ENCODE peak calls at places on chromosomes 11 and 22, in five cellular contexts. F, W, N, U and A are unnamed samples.

GRCh38 chr11:7869467-7869866 is 61.6 kb downstream of the OR10A6 start:
- DNase-seq in F (no peak), W (no peak), N (no peak), U (no peak), A (no peak)

GRCh38 chr11:79396674-79397073 is 44.2 kb downstream of the TENM4 start:
- DNase-seq in F (no peak), W (no peak), N (no peak), U (no peak), A (no peak)

GRCh38 chr22:39306456-39307361 is 12.7 kb downstream of the RPL3 start:
- DNase-seq in F (no peak), W (no peak), N (no peak), U (no peak), A (no peak)

GRCh38 chr11:106765849-106766248 is 252.4 kb downstream of the GUCY1A2 start:
- DNase-seq in F (no peak), W (no peak), N (no peak), U (no peak), A (no peak)

GRCh38 chr22:49983148-49984042 is 22.8 kb downstream of the PIM3 start:
- DNase-seq in F (no peak), W (no peak), N (no peak), U (no peak), A (no peak)

GRCh38 chr11:10108901-10109665 is 184.9 kb downstream of the SBF2 start:
- DNase-seq in F (peak; percentile 90), W (no peak), N (no peak), U (no peak), A (no peak)

GRCh38 chr11:102256251-102256650 is 61.0 kb upstream of the BIRC3 start:
- DNase-seq in F (peak; percentile 70), W (peak; percentile 93), N (no peak), U (peak; percentile 54), A (no peak)

GRCh38 chr11:94883878-94884277 is 89.5 kb downstream of the CWC15 start:
- DNase-seq in F (no peak), W (no peak), N (no peak), U (no peak), A (no peak)

GRCh38 chr11:88320149-88320559 is 17.4 kb downstream of the CTSC start:
- DNase-seq in F (peak; percentile 89), W (peak; percentile 17), N (no peak), U (peak; percentile 41), A (peak; percentile 87)

GRCh38 chr11:122140535-122140934 is 24.5 kb upstream of the BLID start:
- DNase-seq in F (peak; percentile 87), W (peak; percentile 66), N (no peak), U (no peak), A (no peak)

GRCh38 chr22:29621761-29622526 is 18.5 kb downstream of the NF2 start:
- DNase-seq in F (peak; percentile 97), W (peak; percentile 93), N (peak; percentile 69), U (peak; percentile 81), A (peak; percentile 94)

GRCh38 chr11:31816467-31817053 is 5.4 kb upstream of the PAX6 start:
- DNase-seq in F (no peak), W (no peak), N (no peak), U (no peak), A (no peak)

GRCh38 chr11:116175707-116176106 is 597.1 kb downstream of the BUD13 start:
- DNase-seq in F (no peak), W (no peak), N (no peak), U (no peak), A (no peak)

GRCh38 chr11:130422251-130422995 is 6.0 kb downstream of the ADAMTS8 start:
- DNase-seq in F (no peak), W (no peak), N (no peak), U (no peak), A (no peak)

GRCh38 chr22:35601743-35602633 is 15.1 kb downstream of the MB start:
- DNase-seq in F (peak; percentile 78), W (peak; percentile 74), N (no peak), U (no peak), A (no peak)

GRCh38 chr22:49213731-49214352 is 613.8 kb downstream of the BRD1 start:
- DNase-seq in F (no peak), W (no peak), N (no peak), U (no peak), A (no peak)

GRCh38 chr11:6418199-6418957 is 516 bp downstream of the APBB1 start:
- DNase-seq in F (no peak), W (no peak), N (no peak), U (no peak), A (no peak)

GRCh38 chr11:6414874-6415328 is 4.0 kb downstream of the APBB1 start:
- DNase-seq in F (no peak), W (no peak), N (no peak), U (no peak), A (no peak)

GRCh38 chr11:6413791-6414231 is 5.1 kb downstream of the APBB1 start:
- DNase-seq in F (peak; percentile 48), W (no peak), N (no peak), U (no peak), A (no peak)

GRCh38 chr11:6420677-6421076 is 1.8 kb upstream of the APBB1 start:
- DNase-seq in F (no peak), W (no peak), N (no peak), U (no peak), A (no peak)

GRCh38 chr11:6418958-6419611 is at the start of gene APBB1:
- DNase-seq in F (peak; percentile 48), W (peak; percentile 47), N (peak; percentile 62), U (no peak), A (no peak)
- H3K4me3 ChIP-seq in F (peak within 1 kb of the TSS; percentile 77), W (peak within 1 kb of the TSS; percentile 74), N (peak within 1 kb of the TSS; percentile 74), U (peak within 1 kb of the TSS; percentile 66), A (peak within 1 kb of the TSS; percentile 87)

DNA sequence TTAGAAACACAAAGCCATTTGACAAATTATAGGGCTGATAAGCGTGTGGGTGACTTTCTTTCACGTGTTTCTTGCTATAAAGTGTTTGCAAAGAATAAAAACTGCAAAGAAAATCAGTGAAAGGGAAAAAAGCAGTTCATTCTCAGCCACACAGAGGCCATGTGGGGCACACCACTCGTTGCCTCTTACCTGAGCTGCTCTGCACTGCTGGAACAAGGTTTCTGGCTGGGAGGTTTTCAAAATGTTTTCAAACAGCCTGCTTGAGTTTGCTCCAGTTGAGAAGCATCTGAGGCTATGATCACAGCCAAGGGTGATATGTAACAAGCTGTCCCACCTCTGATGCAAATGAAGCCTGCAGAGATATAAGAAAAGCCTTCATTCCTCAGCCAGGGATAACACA is 14.7 kb upstream of the VSIG10L2 start:
- DNase-seq in F (no peak), W (no peak), N (no peak), U (no peak), A (no peak)
- TF ChIP-seq CTCF in F (no peak), W (no peak), N (no peak), U (no peak), A (no peak)

DNA sequence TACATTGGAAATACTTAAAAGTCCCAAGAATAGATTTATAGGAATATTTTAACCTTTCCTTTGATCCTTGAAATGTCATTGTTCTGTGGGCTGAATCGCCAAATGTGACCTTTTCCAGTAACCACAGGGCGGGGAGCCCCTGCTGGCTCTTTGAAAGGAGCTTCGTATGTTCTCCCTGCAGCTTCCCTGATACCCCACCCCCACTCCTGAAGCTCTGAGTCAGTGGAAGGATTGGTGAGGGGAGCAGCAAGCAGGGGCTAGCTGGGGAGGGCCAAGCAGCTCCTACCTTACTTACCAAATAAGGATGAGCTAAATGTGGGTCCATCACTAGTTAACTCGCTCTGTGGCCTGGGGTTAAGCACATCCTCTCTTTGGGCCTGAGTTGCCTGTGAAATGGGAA is 87.7 kb downstream of the CHST1 start:
- DNase-seq in F (no peak), W (no peak), N (no peak), U (no peak), A (no peak)
- H3K4me3 ChIP-seq in F (no peak overlapping the region), W (no peak overlapping the region), N (no peak overlapping the region), U (no peak overlapping the region), A (no peak overlapping the region)

GRCh38 chr11:21986361-21986760 is 206.5 kb upstream of the ANO5 start:
- DNase-seq in F (no peak), W (no peak), N (no peak), U (no peak), A (no peak)

GRCh38 chr11:21988477-21988876 is 204.4 kb upstream of the ANO5 start:
- DNase-seq in F (no peak), W (no peak), N (no peak), U (no peak), A (no peak)
- TF ChIP-seq CTCF in F (no peak), W (no peak), N (peak; percentile 46), U (no peak), A (no peak)

GRCh38 chr22:47059076-47059475 is 296.6 kb downstream of the TBC1D22A start:
- DNase-seq in F (no peak), W (no peak), N (no peak), U (no peak), A (no peak)
- H3K4me3 ChIP-seq in F (no peak overlapping the region), W (no peak overlapping the region), N (no peak overlapping the region), U (no peak overlapping the region), A (no peak overlapping the region)